ENCODE peak calls at places on chromosomes 7 and 10, in six cellular contexts. One of them, this sample, is unnamed.

GRCh38 chr10:79315602-79315920 is 31.7 kb upstream of the PPIF start:
- DNase-seq in coronary artery: no peak
- DNase-seq in astrocyte: no peak
- DNase-seq in lung: no peak
- DNase-seq in A549: no peak
- DNase-seq in neural progenitor cell: no peak
- DNase-seq in this sample: no peak

GRCh38 chr10:87862644-87863101 is 660 bp downstream of the KLLN start:
- DNase-seq in neural progenitor cell: peak
- DNase-seq in coronary artery: no peak
- DNase-seq in astrocyte: no peak
- DNase-seq in lung: no peak
- DNase-seq in A549: no peak
- DNase-seq in this sample: no peak

GRCh38 chr10:103197177-103197576 is 4.1 kb upstream of the NT5C2 start:
- DNase-seq in lung: peak
- DNase-seq in A549: peak
- DNase-seq in neural progenitor cell: no peak
- DNase-seq in astrocyte: peak
- DNase-seq in coronary artery: no peak
- DNase-seq in this sample: peak

GRCh38 chr7:155352076-155352752 is 54.5 kb downstream of the INSIG1 start:
- DNase-seq in neural progenitor cell: no peak
- DNase-seq in A549: no peak
- DNase-seq in lung: no peak
- DNase-seq in coronary artery: no peak
- DNase-seq in astrocyte: no peak
- DNase-seq in this sample: no peak

GRCh38 chr10:113019692-113020424 is 69.8 kb downstream of the TCF7L2 start:
- DNase-seq in neural progenitor cell: peak
- DNase-seq in coronary artery: no peak
- DNase-seq in lung: no peak
- DNase-seq in astrocyte: no peak
- DNase-seq in A549: no peak
- DNase-seq in this sample: no peak

GRCh38 chr10:45235823-45236222 is 79.6 kb downstream of the OR13A1 start:
- DNase-seq in astrocyte: peak
- DNase-seq in lung: no peak
- DNase-seq in neural progenitor cell: no peak
- DNase-seq in A549: no peak
- DNase-seq in coronary artery: no peak
- DNase-seq in this sample: peak

GRCh38 chr7:1861799-1862458 is 191.9 kb downstream of the ELFN1 start:
- DNase-seq in neural progenitor cell: no peak
- DNase-seq in lung: no peak
- DNase-seq in A549: no peak
- DNase-seq in coronary artery: no peak
- DNase-seq in astrocyte: no peak
- DNase-seq in this sample: no peak

GRCh38 chr10:123808873-123809272 is 82.7 kb downstream of the CPXM2 start:
- DNase-seq in lung: no peak
- DNase-seq in coronary artery: no peak
- DNase-seq in neural progenitor cell: no peak
- DNase-seq in A549: no peak
- DNase-seq in astrocyte: peak
- DNase-seq in this sample: peak

GRCh38 chr7:47317537-47317936 is 264.4 kb downstream of the TNS3 start:
- DNase-seq in coronary artery: peak
- DNase-seq in astrocyte: no peak
- DNase-seq in A549: no peak
- DNase-seq in neural progenitor cell: no peak
- DNase-seq in lung: no peak
- DNase-seq in this sample: no peak

GRCh38 chr7:30879139-30880089 is 32.2 kb upstream of the AQP1 start:
- DNase-seq in A549: no peak
- DNase-seq in neural progenitor cell: peak
- DNase-seq in coronary artery: no peak
- DNase-seq in lung: no peak
- DNase-seq in astrocyte: no peak
- DNase-seq in this sample: no peak

GRCh38 chr10:132371641-132372081 is 25.3 kb upstream of the PWWP2B start:
- DNase-seq in astrocyte: no peak
- DNase-seq in A549: no peak
- DNase-seq in coronary artery: no peak
- DNase-seq in lung: no peak
- DNase-seq in neural progenitor cell: no peak
- DNase-seq in this sample: no peak

GRCh38 chr10:131825150-131825907 is 75.5 kb upstream of the PPP2R2D start:
- DNase-seq in lung: no peak
- DNase-seq in neural progenitor cell: peak
- DNase-seq in astrocyte: no peak
- DNase-seq in coronary artery: no peak
- DNase-seq in A549: no peak
- DNase-seq in this sample: peak

GRCh38 chr10:123517376-123517775 is 148.8 kb upstream of the GPR26 start:
- DNase-seq in coronary artery: no peak
- DNase-seq in neural progenitor cell: no peak
- DNase-seq in A549: no peak
- DNase-seq in lung: no peak
- DNase-seq in astrocyte: no peak
- DNase-seq in this sample: no peak

GRCh38 chr7:85471740-85472139 is 284.9 kb upstream of the SEMA3D start:
- DNase-seq in A549: no peak
- DNase-seq in lung: no peak
- DNase-seq in neural progenitor cell: no peak
- DNase-seq in astrocyte: peak
- DNase-seq in coronary artery: no peak
- DNase-seq in this sample: peak

GRCh38 chr10:31959461-31960173 is 31.0 kb upstream of the ARHGAP12 start:
- DNase-seq in neural progenitor cell: no peak
- DNase-seq in coronary artery: no peak
- DNase-seq in lung: no peak
- DNase-seq in astrocyte: no peak
- DNase-seq in A549: no peak
- DNase-seq in this sample: no peak

GRCh38 chr7:44105832-44106231 is 1.7 kb downstream of the AEBP1 start:
- DNase-seq in A549: no peak
- DNase-seq in astrocyte: no peak
- DNase-seq in coronary artery: no peak
- DNase-seq in lung: no peak
- DNase-seq in neural progenitor cell: no peak
- DNase-seq in this sample: no peak

GRCh38 chr7:44103941-44104879 is at the start of gene AEBP1:
- DNase-seq in astrocyte: peak
- DNase-seq in neural progenitor cell: peak
- DNase-seq in lung: no peak
- DNase-seq in coronary artery: no peak
- DNase-seq in A549: no peak
- DNase-seq in this sample: no peak

GRCh38 chr7:44106311-44107065 is 2.3 kb downstream of the AEBP1 start:
- DNase-seq in lung: no peak
- DNase-seq in neural progenitor cell: no peak
- DNase-seq in astrocyte: no peak
- DNase-seq in A549: no peak
- DNase-seq in coronary artery: no peak
- DNase-seq in this sample: no peak

GRCh38 chr7:44103566-44103940 is 592 bp upstream of the AEBP1 start:
- DNase-seq in A549: no peak
- DNase-seq in lung: no peak
- DNase-seq in astrocyte: no peak
- DNase-seq in coronary artery: no peak
- DNase-seq in neural progenitor cell: no peak
- DNase-seq in this sample: no peak

DNA sequence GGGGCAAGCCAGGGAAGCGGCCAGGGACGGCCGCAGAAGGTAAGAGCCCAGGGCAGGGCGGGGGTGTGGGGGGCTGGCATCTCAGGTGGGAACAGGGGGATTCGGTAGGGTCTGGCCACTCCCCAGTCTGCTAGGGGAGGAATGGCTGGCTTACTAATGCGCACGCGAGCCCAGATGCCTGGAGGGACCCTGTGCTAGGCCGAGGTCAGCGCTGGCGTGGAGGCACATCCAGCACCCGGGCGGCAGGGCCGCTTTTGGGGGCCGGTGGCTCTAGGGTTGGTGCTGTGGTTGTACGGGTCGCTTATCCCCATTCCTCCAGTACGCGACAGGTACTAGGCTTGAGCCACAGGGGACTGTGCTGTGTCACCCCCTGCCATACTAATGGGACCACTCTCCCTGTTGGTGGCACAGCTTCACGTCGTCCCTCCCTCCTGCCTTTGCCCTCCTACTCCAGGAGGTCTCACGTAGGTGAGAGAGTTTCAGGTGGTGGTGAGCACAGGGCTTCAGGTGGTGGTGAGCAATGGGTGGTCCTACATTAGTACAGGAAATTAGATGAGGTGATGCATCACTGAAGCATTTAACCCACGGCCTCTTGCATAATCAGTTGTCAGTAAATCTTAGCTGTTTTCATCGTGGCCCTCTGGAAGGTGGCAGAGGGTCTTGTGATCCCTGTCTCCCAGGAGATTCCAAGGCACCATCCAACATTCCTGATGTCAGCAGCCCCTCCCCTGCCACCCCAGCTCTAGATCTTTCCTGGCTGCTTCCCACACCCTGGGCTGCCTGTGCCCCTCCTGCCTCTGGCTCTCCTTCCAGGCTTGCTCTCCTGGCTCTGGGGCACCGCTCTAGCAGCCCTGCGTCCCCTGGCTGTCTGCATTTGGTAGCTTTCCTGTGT is 981 bp downstream of the AEBP1 start:
- DNase-seq in lung: no peak
- DNase-seq in neural progenitor cell: peak
- DNase-seq in coronary artery: no peak
- DNase-seq in A549: no peak
- DNase-seq in astrocyte: peak
- DNase-seq in this sample: peak
- H3K27ac ChIP-seq in lung: peak
- H3K27ac ChIP-seq in neural progenitor cell: no peak
- H3K27ac ChIP-seq in coronary artery: peak
- H3K27ac ChIP-seq in A549: peak
- H3K27ac ChIP-seq in astrocyte: peak
- H3K27ac ChIP-seq in this sample: no peak

DNA sequence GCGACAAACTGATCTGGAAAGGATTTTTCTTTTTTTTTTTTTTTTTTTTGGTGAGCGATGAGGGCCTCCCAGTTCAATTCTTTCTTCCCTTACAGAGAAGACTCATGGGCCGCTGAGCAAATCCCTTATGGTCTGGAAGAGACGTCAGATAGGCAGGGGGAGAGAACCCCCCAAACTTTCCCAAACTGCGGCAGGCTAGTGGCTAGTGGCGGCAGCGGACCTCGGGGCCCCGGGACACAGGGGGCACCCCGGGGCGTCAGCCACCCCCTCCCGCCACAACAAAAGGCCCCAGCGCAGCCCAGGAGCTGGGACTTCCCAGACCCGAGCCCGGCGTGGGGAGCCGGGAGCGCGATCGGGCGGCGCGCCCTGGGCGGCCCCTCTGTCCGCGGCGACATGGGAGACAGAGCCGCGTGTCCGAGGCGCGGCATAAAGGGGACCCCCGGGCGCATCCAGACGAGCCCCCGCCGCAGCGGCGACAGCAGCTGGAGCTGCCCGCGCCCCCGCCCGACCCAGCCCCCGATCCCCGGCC is 813 bp downstream of the FAM171A1 start:
- DNase-seq in lung: no peak
- DNase-seq in astrocyte: no peak
- DNase-seq in A549: peak
- DNase-seq in neural progenitor cell: peak
- DNase-seq in coronary artery: no peak
- DNase-seq in this sample: peak
- H3K4me3 ChIP-seq in lung: peak
- H3K4me3 ChIP-seq in astrocyte: peak
- H3K4me3 ChIP-seq in A549: peak
- H3K4me3 ChIP-seq in neural progenitor cell: peak
- H3K4me3 ChIP-seq in coronary artery: peak
- H3K4me3 ChIP-seq in this sample: peak

DNA sequence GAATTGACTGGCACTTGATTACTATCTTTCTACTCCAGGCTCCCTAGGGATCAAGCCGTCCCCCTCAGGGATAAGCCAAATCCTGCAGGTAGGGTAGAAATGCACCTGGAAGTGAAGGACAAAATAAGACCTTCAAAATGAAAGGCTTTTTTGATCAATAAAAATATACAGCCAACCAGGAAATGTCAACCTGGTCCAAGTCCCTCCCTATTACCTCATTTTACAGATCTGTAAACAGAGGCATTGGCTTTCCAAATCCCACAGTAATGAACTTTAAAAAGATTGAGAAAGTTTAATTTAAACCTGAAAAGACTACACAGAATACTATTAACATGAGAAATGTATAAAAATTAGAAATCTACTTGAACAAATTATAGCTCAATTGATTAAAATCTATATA is 53.7 kb downstream of the UPF2 start:
- DNase-seq in coronary artery: no peak
- DNase-seq in lung: no peak
- DNase-seq in astrocyte: no peak
- DNase-seq in neural progenitor cell: no peak
- DNase-seq in A549: no peak
- DNase-seq in this sample: no peak
- H3K27ac ChIP-seq in coronary artery: no peak
- H3K27ac ChIP-seq in lung: no peak
- H3K27ac ChIP-seq in astrocyte: no peak
- H3K27ac ChIP-seq in neural progenitor cell: no peak
- H3K27ac ChIP-seq in A549: no peak
- H3K27ac ChIP-seq in this sample: no peak

GRCh38 chr10:13893926-13894325 is 307.2 kb downstream of the PRPF18 start:
- DNase-seq in A549: no peak
- DNase-seq in coronary artery: no peak
- DNase-seq in astrocyte: peak
- DNase-seq in lung: no peak
- DNase-seq in neural progenitor cell: no peak
- DNase-seq in this sample: peak

GRCh38 chr10:13890617-13891541 is 304.1 kb downstream of the PRPF18 start:
- DNase-seq in coronary artery: no peak
- DNase-seq in lung: no peak
- DNase-seq in A549: no peak
- DNase-seq in neural progenitor cell: peak
- DNase-seq in astrocyte: peak
- DNase-seq in this sample: peak

GRCh38 chr10:13891542-13892431 is 305.0 kb downstream of the PRPF18 start:
- DNase-seq in neural progenitor cell: peak
- DNase-seq in A549: no peak
- DNase-seq in lung: no peak
- DNase-seq in astrocyte: no peak
- DNase-seq in coronary artery: no peak
- DNase-seq in this sample: no peak

GRCh38 chr10:13894412-13895093 is 307.8 kb downstream of the PRPF18 start:
- DNase-seq in A549: no peak
- DNase-seq in lung: no peak
- DNase-seq in neural progenitor cell: no peak
- DNase-seq in astrocyte: peak
- DNase-seq in coronary artery: no peak
- DNase-seq in this sample: peak

DNA sequence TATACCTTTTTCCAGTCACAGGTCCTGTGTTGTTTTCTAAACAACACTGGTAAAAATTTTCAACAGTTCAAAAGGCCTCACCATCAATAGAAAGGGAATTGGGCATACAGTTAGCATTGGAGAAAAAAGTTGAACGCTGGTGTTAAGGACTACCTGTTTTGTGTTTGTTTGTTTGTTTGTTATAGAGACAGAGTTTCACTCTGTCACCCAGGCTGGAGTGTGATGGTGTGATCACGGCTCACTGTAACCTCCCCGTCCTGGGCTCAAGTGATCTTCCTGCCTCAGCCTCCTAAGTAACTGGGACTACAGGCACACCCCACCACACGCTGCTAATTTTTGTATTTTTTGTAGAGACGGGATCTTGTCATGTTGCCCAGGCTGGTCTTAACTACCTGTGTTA is 306.1 kb downstream of the PRPF18 start:
- DNase-seq in A549: no peak
- DNase-seq in lung: no peak
- DNase-seq in neural progenitor cell: no peak
- DNase-seq in astrocyte: no peak
- DNase-seq in coronary artery: no peak
- DNase-seq in this sample: no peak
- H3K4me3 ChIP-seq in A549: no peak
- H3K4me3 ChIP-seq in lung: no peak
- H3K4me3 ChIP-seq in neural progenitor cell: no peak
- H3K4me3 ChIP-seq in astrocyte: no peak
- H3K4me3 ChIP-seq in coronary artery: peak
- H3K4me3 ChIP-seq in this sample: no peak